ENCODE peak calls at places on chromosomes 2 and 18, in ten cellular contexts. One of them, this sample, is unnamed.

GRCh38 chr2:27042985-27043634 is 8.4 kb upstream of the AGBL5 start:
- DNase-seq in cardiac muscle cell: no peak
- DNase-seq in fibroblast of lung: peak; percentile 37
- DNase-seq in left ventricle myocardium inferior: no peak
- DNase-seq in tibial artery: no peak
- DNase-seq in neuronal stem cell: no peak
- DNase-seq in heart right ventricle: no peak
- DNase-seq in prostate gland: no peak
- DNase-seq in stomach: no peak
- DNase-seq in upper lobe of left lung: no peak
- DNase-seq in this sample: no peak

GRCh38 chr2:188425266-188425665 is 133.6 kb downstream of the GULP1 start:
- DNase-seq in cardiac muscle cell: no peak
- DNase-seq in fibroblast of lung: no peak
- DNase-seq in left ventricle myocardium inferior: no peak
- DNase-seq in tibial artery: no peak
- DNase-seq in neuronal stem cell: no peak
- DNase-seq in heart right ventricle: no peak
- DNase-seq in prostate gland: no peak
- DNase-seq in stomach: no peak
- DNase-seq in upper lobe of left lung: no peak
- DNase-seq in this sample: no peak

GRCh38 chr2:29022455-29023128 is 41.5 kb downstream of the TOGARAM2 start:
- DNase-seq in cardiac muscle cell: no peak
- DNase-seq in fibroblast of lung: no peak
- DNase-seq in left ventricle myocardium inferior: no peak
- DNase-seq in tibial artery: no peak
- DNase-seq in neuronal stem cell: no peak
- DNase-seq in heart right ventricle: no peak
- DNase-seq in prostate gland: no peak
- DNase-seq in stomach: no peak
- DNase-seq in upper lobe of left lung: no peak
- DNase-seq in this sample: no peak

GRCh38 chr18:73980289-73980979 is 167.2 kb downstream of the FBXO15 start:
- DNase-seq in cardiac muscle cell: peak; percentile 13
- DNase-seq in fibroblast of lung: no peak
- DNase-seq in left ventricle myocardium inferior: no peak
- DNase-seq in tibial artery: no peak
- DNase-seq in neuronal stem cell: peak; percentile 32
- DNase-seq in heart right ventricle: no peak
- DNase-seq in prostate gland: no peak
- DNase-seq in stomach: no peak
- DNase-seq in upper lobe of left lung: no peak
- DNase-seq in this sample: no peak

GRCh38 chr18:55405655-55406373 is 182.2 kb downstream of the TCF4 start:
- DNase-seq in cardiac muscle cell: peak; percentile 98
- DNase-seq in fibroblast of lung: peak; percentile 96
- DNase-seq in left ventricle myocardium inferior: peak; percentile 87
- DNase-seq in tibial artery: peak; percentile 91
- DNase-seq in neuronal stem cell: no peak
- DNase-seq in heart right ventricle: peak; percentile 95
- DNase-seq in prostate gland: peak; percentile 61
- DNase-seq in stomach: peak; percentile 47
- DNase-seq in upper lobe of left lung: peak; percentile 55
- DNase-seq in this sample: peak; percentile 86

GRCh38 chr2:119086327-119086726 is 72.2 kb downstream of the C1QL2 start:
- DNase-seq in cardiac muscle cell: no peak
- DNase-seq in fibroblast of lung: no peak
- DNase-seq in left ventricle myocardium inferior: no peak
- DNase-seq in tibial artery: no peak
- DNase-seq in neuronal stem cell: no peak
- DNase-seq in heart right ventricle: no peak
- DNase-seq in prostate gland: no peak
- DNase-seq in stomach: no peak
- DNase-seq in upper lobe of left lung: no peak
- DNase-seq in this sample: no peak

GRCh38 chr2:88521445-88522070 is 69.1 kb upstream of the FOXI3 start:
- DNase-seq in cardiac muscle cell: peak; percentile 50
- DNase-seq in fibroblast of lung: no peak
- DNase-seq in left ventricle myocardium inferior: no peak
- DNase-seq in tibial artery: no peak
- DNase-seq in neuronal stem cell: no peak
- DNase-seq in heart right ventricle: no peak
- DNase-seq in prostate gland: no peak
- DNase-seq in stomach: no peak
- DNase-seq in upper lobe of left lung: no peak
- DNase-seq in this sample: no peak

GRCh38 chr18:53117851-53118250 is 777.9 kb downstream of the DCC start:
- DNase-seq in cardiac muscle cell: no peak
- DNase-seq in fibroblast of lung: no peak
- DNase-seq in left ventricle myocardium inferior: no peak
- DNase-seq in tibial artery: no peak
- DNase-seq in neuronal stem cell: no peak
- DNase-seq in heart right ventricle: no peak
- DNase-seq in prostate gland: no peak
- DNase-seq in stomach: no peak
- DNase-seq in upper lobe of left lung: no peak
- DNase-seq in this sample: no peak

DNA sequence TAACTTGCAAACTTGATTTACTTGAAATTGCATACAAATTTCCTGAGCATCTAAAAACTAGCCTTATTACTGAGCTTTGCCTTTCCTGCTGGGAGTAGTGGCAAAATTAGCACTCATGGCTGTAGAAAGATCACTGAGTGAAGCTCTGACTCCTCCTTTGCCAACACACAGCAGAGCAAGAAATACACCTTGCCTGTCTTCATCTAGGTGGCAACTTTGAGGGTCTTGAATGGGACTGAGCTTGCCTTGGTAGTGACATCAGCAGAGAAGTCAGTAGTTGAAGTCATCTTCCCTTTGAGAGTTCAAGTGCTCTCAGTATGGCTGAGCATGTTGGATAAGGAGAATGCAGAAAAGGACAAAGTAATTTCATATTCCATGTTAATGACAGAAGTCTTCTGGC is 5.9 kb downstream of the RRM2 start:
- DNase-seq in cardiac muscle cell: no peak
- DNase-seq in fibroblast of lung: no peak
- DNase-seq in left ventricle myocardium inferior: no peak
- DNase-seq in tibial artery: no peak
- DNase-seq in neuronal stem cell: no peak
- DNase-seq in heart right ventricle: no peak
- DNase-seq in prostate gland: no peak
- DNase-seq in stomach: no peak
- DNase-seq in upper lobe of left lung: no peak
- DNase-seq in this sample: no peak
- H3K4me1 ChIP-seq in cardiac muscle cell: no peaks in the 10 kb centered on the region
- H3K4me1 ChIP-seq in fibroblast of lung: peaks cover 10% of the 10 kb centered on the region
- H3K4me1 ChIP-seq in left ventricle myocardium inferior: peaks cover 11% of the 10 kb centered on the region
- H3K4me1 ChIP-seq in tibial artery: peaks cover 3% of the 10 kb centered on the region
- H3K4me1 ChIP-seq in neuronal stem cell: peaks cover 4% of the 10 kb centered on the region
- H3K4me1 ChIP-seq in heart right ventricle: peaks cover 3% of the 10 kb centered on the region
- H3K4me1 ChIP-seq in prostate gland: no peaks in the 10 kb centered on the region
- H3K4me1 ChIP-seq in stomach: peaks cover 8% of the 10 kb centered on the region
- H3K4me1 ChIP-seq in upper lobe of left lung: peaks cover 11% of the 10 kb centered on the region
- H3K4me1 ChIP-seq in this sample: peaks cover 5% of the 10 kb centered on the region

DNA sequence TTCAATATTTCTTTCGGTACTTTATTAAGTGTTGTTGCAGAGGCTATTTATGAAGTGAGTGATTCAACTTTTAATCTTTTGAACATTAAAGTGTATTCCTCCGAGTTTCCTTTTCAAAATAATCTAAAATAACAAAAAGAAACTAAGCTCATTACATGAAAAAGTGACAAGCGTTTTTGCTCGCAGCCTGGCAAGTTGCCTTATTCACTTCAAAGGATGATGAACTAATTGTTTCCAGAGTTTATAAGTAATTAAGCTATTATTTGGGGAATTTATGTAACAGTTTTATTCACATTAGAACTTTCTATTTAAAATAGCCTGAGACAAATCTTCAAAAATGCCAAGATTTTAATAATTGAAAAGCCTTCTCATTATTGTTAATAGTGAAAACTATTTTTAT is 149.1 kb downstream of the MEIS1 start:
- DNase-seq in cardiac muscle cell: no peak
- DNase-seq in fibroblast of lung: peak; percentile 47
- DNase-seq in left ventricle myocardium inferior: no peak
- DNase-seq in tibial artery: no peak
- DNase-seq in neuronal stem cell: no peak
- DNase-seq in heart right ventricle: no peak
- DNase-seq in prostate gland: no peak
- DNase-seq in stomach: no peak
- DNase-seq in upper lobe of left lung: no peak
- DNase-seq in this sample: no peak
- H3K4me1 ChIP-seq in cardiac muscle cell: peaks cover 20% of the 10 kb centered on the region
- H3K4me1 ChIP-seq in fibroblast of lung: peaks cover 8% of the 10 kb centered on the region
- H3K4me1 ChIP-seq in left ventricle myocardium inferior: peaks cover 8% of the 10 kb centered on the region
- H3K4me1 ChIP-seq in tibial artery: no peaks in the 10 kb centered on the region
- H3K4me1 ChIP-seq in neuronal stem cell: peaks cover 5% of the 10 kb centered on the region
- H3K4me1 ChIP-seq in heart right ventricle: no peaks in the 10 kb centered on the region
- H3K4me1 ChIP-seq in prostate gland: no peaks in the 10 kb centered on the region
- H3K4me1 ChIP-seq in stomach: peaks cover 12% of the 10 kb centered on the region
- H3K4me1 ChIP-seq in upper lobe of left lung: no peaks in the 10 kb centered on the region
- H3K4me1 ChIP-seq in this sample: peaks cover 22% of the 10 kb centered on the region

GRCh38 chr18:8799593-8799992 is 94.2 kb downstream of the MTCL1 start:
- DNase-seq in cardiac muscle cell: no peak
- DNase-seq in fibroblast of lung: no peak
- DNase-seq in left ventricle myocardium inferior: no peak
- DNase-seq in tibial artery: no peak
- DNase-seq in neuronal stem cell: no peak
- DNase-seq in heart right ventricle: no peak
- DNase-seq in prostate gland: no peak
- DNase-seq in stomach: no peak
- DNase-seq in upper lobe of left lung: no peak
- DNase-seq in this sample: no peak
- H3K4me1 ChIP-seq in cardiac muscle cell: peaks cover 16% of the 10 kb centered on the region
- H3K4me1 ChIP-seq in fibroblast of lung: peaks cover 40% of the 10 kb centered on the region
- H3K4me1 ChIP-seq in left ventricle myocardium inferior: no peaks in the 10 kb centered on the region
- H3K4me1 ChIP-seq in tibial artery: no peaks in the 10 kb centered on the region
- H3K4me1 ChIP-seq in neuronal stem cell: peaks cover 26% of the 10 kb centered on the region
- H3K4me1 ChIP-seq in heart right ventricle: no peaks in the 10 kb centered on the region
- H3K4me1 ChIP-seq in prostate gland: no peaks in the 10 kb centered on the region
- H3K4me1 ChIP-seq in stomach: peaks cover 66% of the 10 kb centered on the region
- H3K4me1 ChIP-seq in upper lobe of left lung: no peaks in the 10 kb centered on the region
- H3K4me1 ChIP-seq in this sample: peaks cover 2% of the 10 kb centered on the region

GRCh38 chr2:172298009-172298408 is 129.4 kb upstream of the ITGA6 start:
- DNase-seq in cardiac muscle cell: no peak
- DNase-seq in fibroblast of lung: no peak
- DNase-seq in left ventricle myocardium inferior: no peak
- DNase-seq in tibial artery: no peak
- DNase-seq in neuronal stem cell: no peak
- DNase-seq in heart right ventricle: no peak
- DNase-seq in prostate gland: no peak
- DNase-seq in stomach: no peak
- DNase-seq in upper lobe of left lung: no peak
- DNase-seq in this sample: no peak

GRCh38 chr2:172297531-172297930 is 129.9 kb upstream of the ITGA6 start:
- DNase-seq in cardiac muscle cell: no peak
- DNase-seq in fibroblast of lung: no peak
- DNase-seq in left ventricle myocardium inferior: no peak
- DNase-seq in tibial artery: no peak
- DNase-seq in neuronal stem cell: no peak
- DNase-seq in heart right ventricle: no peak
- DNase-seq in prostate gland: no peak
- DNase-seq in stomach: no peak
- DNase-seq in upper lobe of left lung: no peak
- DNase-seq in this sample: no peak

GRCh38 chr2:172299741-172300140 is 127.6 kb upstream of the ITGA6 start:
- DNase-seq in cardiac muscle cell: peak; percentile 74
- DNase-seq in fibroblast of lung: peak; percentile 77
- DNase-seq in left ventricle myocardium inferior: no peak
- DNase-seq in tibial artery: no peak
- DNase-seq in neuronal stem cell: no peak
- DNase-seq in heart right ventricle: no peak
- DNase-seq in prostate gland: peak; percentile 77
- DNase-seq in stomach: peak; percentile 53
- DNase-seq in upper lobe of left lung: no peak
- DNase-seq in this sample: no peak

GRCh38 chr2:172305066-172305465 is 122.3 kb upstream of the ITGA6 start:
- DNase-seq in cardiac muscle cell: no peak
- DNase-seq in fibroblast of lung: no peak
- DNase-seq in left ventricle myocardium inferior: no peak
- DNase-seq in tibial artery: no peak
- DNase-seq in neuronal stem cell: no peak
- DNase-seq in heart right ventricle: no peak
- DNase-seq in prostate gland: no peak
- DNase-seq in stomach: no peak
- DNase-seq in upper lobe of left lung: no peak
- DNase-seq in this sample: no peak

GRCh38 chr2:172300851-172301250 is 126.5 kb upstream of the ITGA6 start:
- DNase-seq in cardiac muscle cell: no peak
- DNase-seq in fibroblast of lung: no peak
- DNase-seq in left ventricle myocardium inferior: no peak
- DNase-seq in tibial artery: no peak
- DNase-seq in neuronal stem cell: no peak
- DNase-seq in heart right ventricle: no peak
- DNase-seq in prostate gland: no peak
- DNase-seq in stomach: no peak
- DNase-seq in upper lobe of left lung: no peak
- DNase-seq in this sample: no peak
- H3K4me1 ChIP-seq in cardiac muscle cell: peaks cover 11% of the 10 kb centered on the region
- H3K4me1 ChIP-seq in fibroblast of lung: no peaks in the 10 kb centered on the region
- H3K4me1 ChIP-seq in left ventricle myocardium inferior: peaks cover 6% of the 10 kb centered on the region
- H3K4me1 ChIP-seq in tibial artery: no peaks in the 10 kb centered on the region
- H3K4me1 ChIP-seq in neuronal stem cell: peaks cover 1% of the 10 kb centered on the region
- H3K4me1 ChIP-seq in heart right ventricle: no peaks in the 10 kb centered on the region
- H3K4me1 ChIP-seq in prostate gland: no peaks in the 10 kb centered on the region
- H3K4me1 ChIP-seq in stomach: peaks cover 7% of the 10 kb centered on the region
- H3K4me1 ChIP-seq in upper lobe of left lung: no peaks in the 10 kb centered on the region
- H3K4me1 ChIP-seq in this sample: peaks cover 8% of the 10 kb centered on the region

DNA sequence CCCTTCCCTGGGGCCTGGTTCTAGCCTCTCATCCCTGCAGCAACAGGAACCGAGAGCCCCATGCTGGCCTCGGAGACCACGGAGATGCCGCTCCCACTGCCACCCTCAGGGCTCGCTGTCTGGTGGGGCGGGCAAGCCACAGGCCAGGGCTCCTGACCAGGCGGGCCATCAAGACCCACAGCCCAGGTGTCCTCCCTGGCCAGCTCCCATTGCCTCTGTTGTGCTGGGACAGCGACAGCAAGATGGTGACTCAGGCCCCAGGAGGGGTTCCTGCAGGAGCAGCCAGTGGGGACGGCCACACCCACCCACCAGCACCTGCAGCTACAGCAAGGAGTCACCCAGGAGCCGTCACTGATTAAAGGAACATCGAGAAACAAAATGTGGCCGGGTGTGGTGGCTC is 7.4 kb downstream of the KLHL30 start:
- DNase-seq in cardiac muscle cell: no peak
- DNase-seq in fibroblast of lung: no peak
- DNase-seq in left ventricle myocardium inferior: no peak
- DNase-seq in tibial artery: no peak
- DNase-seq in neuronal stem cell: no peak
- DNase-seq in heart right ventricle: no peak
- DNase-seq in prostate gland: no peak
- DNase-seq in stomach: peak; percentile 40
- DNase-seq in upper lobe of left lung: no peak
- DNase-seq in this sample: no peak
- H3K4me1 ChIP-seq in cardiac muscle cell: no peaks in the 10 kb centered on the region
- H3K4me1 ChIP-seq in fibroblast of lung: peaks cover 12% of the 10 kb centered on the region
- H3K4me1 ChIP-seq in left ventricle myocardium inferior: peaks cover 33% of the 10 kb centered on the region
- H3K4me1 ChIP-seq in tibial artery: peaks cover 31% of the 10 kb centered on the region
- H3K4me1 ChIP-seq in neuronal stem cell: peaks cover 1% of the 10 kb centered on the region
- H3K4me1 ChIP-seq in heart right ventricle: peaks cover 17% of the 10 kb centered on the region
- H3K4me1 ChIP-seq in prostate gland: no peaks in the 10 kb centered on the region
- H3K4me1 ChIP-seq in stomach: peaks cover 12% of the 10 kb centered on the region
- H3K4me1 ChIP-seq in upper lobe of left lung: peaks cover 4% of the 10 kb centered on the region
- H3K4me1 ChIP-seq in this sample: peaks cover 22% of the 10 kb centered on the region

GRCh38 chr2:98467652-98468051 is 23.0 kb downstream of the INPP4A start:
- DNase-seq in cardiac muscle cell: no peak
- DNase-seq in fibroblast of lung: no peak
- DNase-seq in left ventricle myocardium inferior: no peak
- DNase-seq in tibial artery: no peak
- DNase-seq in neuronal stem cell: no peak
- DNase-seq in heart right ventricle: no peak
- DNase-seq in prostate gland: no peak
- DNase-seq in stomach: no peak
- DNase-seq in upper lobe of left lung: no peak
- DNase-seq in this sample: no peak
- H3K4me1 ChIP-seq in cardiac muscle cell: peaks cover 15% of the 10 kb centered on the region
- H3K4me1 ChIP-seq in fibroblast of lung: peaks cover 2% of the 10 kb centered on the region
- H3K4me1 ChIP-seq in left ventricle myocardium inferior: peaks cover 56% of the 10 kb centered on the region
- H3K4me1 ChIP-seq in tibial artery: no peaks in the 10 kb centered on the region
- H3K4me1 ChIP-seq in neuronal stem cell: peaks cover 10% of the 10 kb centered on the region
- H3K4me1 ChIP-seq in heart right ventricle: peaks cover 36% of the 10 kb centered on the region
- H3K4me1 ChIP-seq in prostate gland: no peaks in the 10 kb centered on the region
- H3K4me1 ChIP-seq in stomach: peaks cover 61% of the 10 kb centered on the region
- H3K4me1 ChIP-seq in upper lobe of left lung: peaks cover 36% of the 10 kb centered on the region
- H3K4me1 ChIP-seq in this sample: peaks cover 8% of the 10 kb centered on the region